ENCODE peak calls at places on chromosomes 4 and X, in ten cellular contexts. N is WTC11, F is pons, G is cardiac fibroblast, H is ELF-1, K is H7, A is heart right ventricle, E is AG10803, I is activated T-cell treated with anti-CD3 and anti-CD28 coated beads for 48 hours, J is NCI-H774. Z is an unnamed sample.

GRCh38 chr4:101262683-101263082 is 84.6 kb downstream of the PPP3CA start:
- DNase-seq in H (no peak), N (no peak), A (no peak), F (no peak), K (no peak), I (no peak), E (no peak), G (no peak), J (no peak), Z (no peak)

GRCh38 chr4:20829958-20830357 is 129.7 kb downstream of the PACRGL start:
- DNase-seq in H (no peak), G (peak), N (no peak), F (no peak), J (no peak), E (no peak), K (no peak), I (no peak), A (no peak), Z (no peak)

GRCh38 chr4:183960912-183961569 is 55.9 kb downstream of the STOX2 start:
- DNase-seq in A (peak), I (no peak), E (no peak), G (no peak), J (no peak), F (peak), N (no peak), H (peak), K (no peak), Z (no peak)

GRCh38 chrX:1589356-1590130 is 1.9 kb upstream of the AKAP17A start:
- DNase-seq in E (no peak), K (no peak), A (no peak), F (no peak), H (no peak), I (no peak), G (no peak), J (no peak), N (no peak), Z (no peak)

GRCh38 chrX:43582540-43582913 is 73.6 kb upstream of the MAOA start:
- DNase-seq in H (no peak), E (no peak), G (no peak), J (no peak), N (no peak), I (no peak), F (no peak), K (no peak), A (no peak), Z (no peak)

GRCh38 chrX:134542485-134542884 is 82.5 kb downstream of the HPRT1 start:
- DNase-seq in G (peak), K (peak), H (peak), J (no peak), E (peak), F (no peak), N (no peak), A (peak), I (no peak), Z (peak)

GRCh38 chr4:139472761-139473335 is 18.9 kb downstream of the RAB33B start:
- DNase-seq in N (no peak), K (no peak), J (no peak), A (no peak), F (no peak), I (no peak), H (no peak), E (no peak), G (no peak), Z (no peak)

GRCh38 chrX:49838374-49838773 is 9.3 kb downstream of the PAGE4 start:
- DNase-seq in H (peak), I (no peak), K (peak), E (peak), N (peak), F (peak), G (peak), J (no peak), A (no peak), Z (peak)

GRCh38 chr4:110944501-110944900 is 321.6 kb upstream of the PITX2 start:
- DNase-seq in I (no peak), N (no peak), G (no peak), J (no peak), F (no peak), E (no peak), A (no peak), K (no peak), H (no peak), Z (no peak)

GRCh38 chrX:3638280-3638873 is 75.1 kb downstream of the PRKX start:
- DNase-seq in E (peak), I (no peak), K (peak), F (peak), H (peak), A (peak), J (no peak), N (peak), G (peak), Z (peak)

GRCh38 chrX:21412883-21413282 is 38.7 kb downstream of the CNKSR2 start:
- DNase-seq in I (no peak), H (no peak), A (no peak), K (no peak), G (no peak), N (no peak), E (peak), F (no peak), J (no peak), Z (peak)

Z was measured in fibroblast of the aortic adventitia.